ENCODE peak calls at places on chromosome 14, in five cellular contexts. One of them, this sample, is unnamed.

GRCh38 chr14:65213316-65213715 is 111.0 kb upstream of the MAX start:
- DNase-seq in NCI-H1092: no peak
- DNase-seq in pons: no peak
- DNase-seq in activated CD8-positive, alpha-beta memory T cell treated with anti-CD3 and anti-CD28 coated beads, Interleukin-2, amount 50 U/mL, for 48 hours: no peak
- DNase-seq in iris pigment epithelial cell: peak
- DNase-seq in this sample: no peak

GRCh38 chr14:101845896-101846295 is 84.4 kb downstream of the PPP2R5C start:
- DNase-seq in pons: no peak
- DNase-seq in iris pigment epithelial cell: no peak
- DNase-seq in NCI-H1092: no peak
- DNase-seq in activated CD8-positive, alpha-beta memory T cell treated with anti-CD3 and anti-CD28 coated beads, Interleukin-2, amount 50 U/mL, for 48 hours: no peak
- DNase-seq in this sample: no peak

GRCh38 chr14:85528080-85528881 is 1.7 kb upstream of the FLRT2 start:
- DNase-seq in NCI-H1092: no peak
- DNase-seq in activated CD8-positive, alpha-beta memory T cell treated with anti-CD3 and anti-CD28 coated beads, Interleukin-2, amount 50 U/mL, for 48 hours: no peak
- DNase-seq in pons: peak
- DNase-seq in iris pigment epithelial cell: peak
- DNase-seq in this sample: no peak

GRCh38 chr14:64807588-64807987 is 72.1 kb downstream of the SPTB start:
- DNase-seq in pons: no peak
- DNase-seq in NCI-H1092: no peak
- DNase-seq in activated CD8-positive, alpha-beta memory T cell treated with anti-CD3 and anti-CD28 coated beads, Interleukin-2, amount 50 U/mL, for 48 hours: no peak
- DNase-seq in iris pigment epithelial cell: no peak
- DNase-seq in this sample: no peak

GRCh38 chr14:21136024-21136423 is 19.8 kb downstream of the OR5AU1 start:
- DNase-seq in activated CD8-positive, alpha-beta memory T cell treated with anti-CD3 and anti-CD28 coated beads, Interleukin-2, amount 50 U/mL, for 48 hours: no peak
- DNase-seq in NCI-H1092: no peak
- DNase-seq in iris pigment epithelial cell: peak
- DNase-seq in pons: peak
- DNase-seq in this sample: peak

GRCh38 chr14:69636051-69636639 is 24.7 kb downstream of the SUSD6 start:
- DNase-seq in NCI-H1092: peak
- DNase-seq in activated CD8-positive, alpha-beta memory T cell treated with anti-CD3 and anti-CD28 coated beads, Interleukin-2, amount 50 U/mL, for 48 hours: peak
- DNase-seq in pons: no peak
- DNase-seq in iris pigment epithelial cell: no peak
- DNase-seq in this sample: no peak

GRCh38 chr14:92917041-92917940 is 5.7 kb upstream of the CHGA start:
- DNase-seq in NCI-H1092: peak
- DNase-seq in activated CD8-positive, alpha-beta memory T cell treated with anti-CD3 and anti-CD28 coated beads, Interleukin-2, amount 50 U/mL, for 48 hours: no peak
- DNase-seq in iris pigment epithelial cell: no peak
- DNase-seq in pons: no peak
- DNase-seq in this sample: no peak

GRCh38 chr14:74891870-74892269 is 10.2 kb downstream of the DLST start:
- DNase-seq in NCI-H1092: no peak
- DNase-seq in activated CD8-positive, alpha-beta memory T cell treated with anti-CD3 and anti-CD28 coated beads, Interleukin-2, amount 50 U/mL, for 48 hours: no peak
- DNase-seq in pons: no peak
- DNase-seq in iris pigment epithelial cell: peak
- DNase-seq in this sample: no peak

GRCh38 chr14:32460267-32460666 is 131.2 kb downstream of the AKAP6 start:
- DNase-seq in activated CD8-positive, alpha-beta memory T cell treated with anti-CD3 and anti-CD28 coated beads, Interleukin-2, amount 50 U/mL, for 48 hours: no peak
- DNase-seq in pons: no peak
- DNase-seq in NCI-H1092: no peak
- DNase-seq in iris pigment epithelial cell: no peak
- DNase-seq in this sample: no peak

GRCh38 chr14:77273796-77274195 is 2.8 kb upstream of the NGB start:
- DNase-seq in pons: no peak
- DNase-seq in NCI-H1092: no peak
- DNase-seq in iris pigment epithelial cell: no peak
- DNase-seq in activated CD8-positive, alpha-beta memory T cell treated with anti-CD3 and anti-CD28 coated beads, Interleukin-2, amount 50 U/mL, for 48 hours: no peak
- DNase-seq in this sample: no peak

GRCh38 chr14:91872517-91873470 is 5.5 kb upstream of the TC2N start:
- DNase-seq in pons: no peak
- DNase-seq in activated CD8-positive, alpha-beta memory T cell treated with anti-CD3 and anti-CD28 coated beads, Interleukin-2, amount 50 U/mL, for 48 hours: no peak
- DNase-seq in iris pigment epithelial cell: peak
- DNase-seq in NCI-H1092: no peak
- DNase-seq in this sample: no peak

GRCh38 chr14:34650786-34651584 is 21.0 kb upstream of the SNX6 start:
- DNase-seq in NCI-H1092: no peak
- DNase-seq in pons: no peak
- DNase-seq in activated CD8-positive, alpha-beta memory T cell treated with anti-CD3 and anti-CD28 coated beads, Interleukin-2, amount 50 U/mL, for 48 hours: no peak
- DNase-seq in iris pigment epithelial cell: peak
- DNase-seq in this sample: no peak

GRCh38 chr14:64676410-64677008 is 27.7 kb upstream of the PLEKHG3 start:
- DNase-seq in NCI-H1092: no peak
- DNase-seq in pons: no peak
- DNase-seq in iris pigment epithelial cell: no peak
- DNase-seq in activated CD8-positive, alpha-beta memory T cell treated with anti-CD3 and anti-CD28 coated beads, Interleukin-2, amount 50 U/mL, for 48 hours: no peak
- DNase-seq in this sample: no peak

GRCh38 chr14:94483071-94483451 is 7.1 kb upstream of the SERPINA9 start:
- DNase-seq in activated CD8-positive, alpha-beta memory T cell treated with anti-CD3 and anti-CD28 coated beads, Interleukin-2, amount 50 U/mL, for 48 hours: no peak
- DNase-seq in pons: no peak
- DNase-seq in NCI-H1092: no peak
- DNase-seq in iris pigment epithelial cell: no peak
- DNase-seq in this sample: no peak

GRCh38 chr14:49945448-49946319 is 52.8 kb downstream of the ARF6 start:
- DNase-seq in iris pigment epithelial cell: no peak
- DNase-seq in NCI-H1092: no peak
- DNase-seq in pons: no peak
- DNase-seq in activated CD8-positive, alpha-beta memory T cell treated with anti-CD3 and anti-CD28 coated beads, Interleukin-2, amount 50 U/mL, for 48 hours: no peak
- DNase-seq in this sample: no peak

GRCh38 chr14:35985504-35986218 is 159.5 kb downstream of the BRMS1L start:
- DNase-seq in activated CD8-positive, alpha-beta memory T cell treated with anti-CD3 and anti-CD28 coated beads, Interleukin-2, amount 50 U/mL, for 48 hours: no peak
- DNase-seq in pons: peak
- DNase-seq in iris pigment epithelial cell: peak
- DNase-seq in NCI-H1092: no peak
- DNase-seq in this sample: no peak

This sample was measured in K562.